ENCODE peak calls at places on chromosome 9, in ten cellular contexts. E is mesothelial cell of epicardium, H is IMR-90, M is left lung, T is K562, Q is endodermal cell, L is HFFc6, J is A549, N is HepG2, B is mucosa of descending colon. U is an unnamed sample.

GRCh38 chr9:109779711-109780452 is at the start of gene PALM2AKAP2:
- DNase-seq in E (peak; percentile 53), H (peak; percentile 68), M (peak; percentile 80), T (no peak), Q (peak; percentile 90), L (peak; percentile 50), J (peak; percentile 43), N (no peak), B (peak; percentile 51), U (peak; percentile 52)

GRCh38 chr9:21443849-21444625 is 3.8 kb downstream of the IFNA1 start:
- DNase-seq in E (no peak), H (no peak), M (no peak), T (no peak), Q (no peak), L (no peak), J (no peak), N (no peak), B (no peak), U (no peak)

GRCh38 chr9:136228107-136228875 is 17.3 kb downstream of the QSOX2 start:
- DNase-seq in E (no peak), H (peak; percentile 89), M (peak; percentile 43), T (no peak), Q (no peak), L (peak; percentile 82), J (peak; percentile 68), N (peak; percentile 13), B (no peak), U (no peak)

GRCh38 chr9:14383296-14383695 is 69.4 kb upstream of the NFIB start:
- DNase-seq in E (no peak), H (no peak), M (no peak), T (no peak), Q (no peak), L (no peak), J (no peak), N (no peak), B (no peak), U (no peak)

GRCh38 chr9:128485414-128485855 is 19.1 kb upstream of the GLE1 start:
- DNase-seq in E (no peak), H (no peak), M (no peak), T (no peak), Q (no peak), L (no peak), J (no peak), N (no peak), B (no peak), U (no peak)

GRCh38 chr9:108094676-108094993 is 605.1 kb upstream of the KLF4 start:
- DNase-seq in E (no peak), H (peak; percentile 17), M (no peak), T (no peak), Q (no peak), L (no peak), J (no peak), N (no peak), B (no peak), U (no peak)

GRCh38 chr9:107874591-107875374 is 385.2 kb upstream of the KLF4 start:
- DNase-seq in E (no peak), H (no peak), M (no peak), T (no peak), Q (no peak), L (no peak), J (no peak), N (no peak), B (no peak), U (no peak)

GRCh38 chr9:71243951-71244350 is 122.5 kb upstream of the TRPM3 start:
- DNase-seq in E (no peak), H (no peak), M (no peak), T (no peak), Q (peak; percentile 63), L (no peak), J (no peak), N (no peak), B (no peak), U (no peak)

GRCh38 chr9:6232546-6232945 is 16.9 kb downstream of the IL33 start:
- DNase-seq in E (no peak), H (no peak), M (no peak), T (no peak), Q (no peak), L (no peak), J (no peak), N (no peak), B (no peak), U (no peak)

GRCh38 chr9:129459550-129460322 is 161.2 kb downstream of the C9orf50 start:
- DNase-seq in E (no peak), H (no peak), M (peak; percentile 84), T (no peak), Q (no peak), L (no peak), J (no peak), N (no peak), B (no peak), U (no peak)

GRCh38 chr9:94929373-94929764 is 202.9 kb downstream of the AOPEP start:
- DNase-seq in E (no peak), H (no peak), M (no peak), T (no peak), Q (no peak), L (no peak), J (no peak), N (no peak), B (no peak), U (no peak)

GRCh38 chr9:135198889-135199288 is 111.4 kb downstream of the OLFM1 start:
- DNase-seq in E (no peak), H (no peak), M (peak; percentile 3), T (no peak), Q (peak; percentile 70), L (no peak), J (no peak), N (no peak), B (no peak), U (no peak)

GRCh38 chr9:98038958-98039357 is 17.6 kb upstream of the NANS start:
- DNase-seq in E (no peak), H (no peak), M (no peak), T (no peak), Q (peak; percentile 24), L (no peak), J (no peak), N (no peak), B (no peak), U (no peak)

GRCh38 chr9:35517136-35517535 is 27.2 kb downstream of the RUSC2 start:
- DNase-seq in E (no peak), H (peak; percentile 35), M (no peak), T (no peak), Q (no peak), L (no peak), J (no peak), N (peak; percentile 73), B (no peak), U (no peak)

DNA sequence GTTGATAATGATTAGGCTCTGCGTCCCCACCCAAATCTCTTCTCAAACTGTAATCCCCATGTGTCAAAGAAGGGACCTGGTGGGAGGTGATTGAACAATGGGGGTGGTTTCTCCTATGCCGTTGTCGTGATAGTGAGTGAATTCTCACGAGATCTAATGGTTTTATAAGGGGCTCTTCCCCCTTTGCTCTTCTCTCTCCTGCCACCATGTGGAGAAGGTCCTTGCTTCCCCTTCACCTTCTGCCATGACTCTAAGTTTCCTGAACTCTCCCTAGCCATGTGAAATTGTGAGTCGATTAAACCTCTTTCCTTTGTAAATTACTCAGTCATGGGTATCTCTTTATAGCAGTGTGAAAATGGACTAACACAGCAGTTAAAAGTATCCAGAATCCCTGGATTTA is 715.2 kb upstream of the DMAC1 start:
- DNase-seq in E (no peak), H (no peak), M (no peak), T (no peak), Q (peak; percentile 47), L (no peak), J (no peak), N (no peak), B (no peak), U (no peak)
- TF ChIP-seq CTCF in E (no peak), H (no peak), M (no peak), T (no peak), Q (peak; percentile 72), L (no peak), J (no peak), N (no peak), B (no peak), U (no peak)

DNA sequence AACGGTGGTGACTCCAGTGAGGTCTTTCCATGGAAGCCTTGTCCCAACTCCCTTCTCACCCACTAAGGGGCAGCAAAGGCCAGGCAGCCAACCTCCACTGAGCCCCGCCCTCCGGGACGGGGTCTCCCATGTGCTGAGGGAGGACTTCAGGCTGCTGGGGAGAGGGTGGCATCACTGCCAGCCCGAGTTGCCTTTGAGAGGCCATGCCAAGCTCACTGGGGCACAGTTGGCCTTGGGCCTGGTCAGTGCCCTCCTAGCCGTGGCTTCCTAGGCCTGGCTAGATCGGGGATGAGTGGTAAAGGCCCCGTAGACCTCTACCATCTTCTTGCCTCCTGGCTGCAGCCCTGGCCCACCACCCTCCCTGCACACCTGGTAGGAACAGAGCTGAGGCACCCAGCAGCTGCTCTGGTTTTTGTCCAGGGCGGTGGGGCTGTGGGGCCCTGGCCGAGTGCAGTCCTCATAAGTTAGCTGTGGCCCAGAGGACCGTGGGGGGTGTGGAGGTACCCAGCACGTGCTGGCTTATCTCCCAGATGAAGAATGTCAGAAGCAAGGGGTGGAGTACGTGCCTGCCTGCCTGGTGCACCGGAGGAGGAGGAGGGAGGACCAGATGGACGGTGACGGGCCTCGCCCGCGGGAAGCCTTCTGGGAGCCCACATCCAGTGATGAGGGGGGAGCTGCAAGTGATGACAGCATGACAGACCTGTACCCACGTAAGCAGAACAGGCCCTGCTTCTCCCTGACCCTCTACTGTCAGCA is 3.2 kb downstream of the SURF2 start:
- DNase-seq in E (no peak), H (no peak), M (peak; percentile 65), T (no peak), Q (peak; percentile 85), L (no peak), J (no peak), N (peak; percentile 49), B (peak; percentile 50), U (no peak)
- TF ChIP-seq CTCF in E (no peak), H (peak; percentile 34), M (no peak), T (peak; percentile 70), Q (peak; percentile 78), L (peak; percentile 56), J (peak; percentile 2), N (peak; percentile 87), B (no peak), U (peak; percentile 34)

GRCh38 chr9:36788534-36788933 is 215.8 kb downstream of the MELK start:
- DNase-seq in E (no peak), H (no peak), M (no peak), T (peak; percentile 38), Q (peak; percentile 89), L (no peak), J (no peak), N (no peak), B (no peak), U (no peak)
- TF ChIP-seq CTCF in E (peak; percentile 77), H (peak; percentile 17), M (peak; percentile 24), T (peak; percentile 46), Q (peak; percentile 65), L (peak; percentile 72), J (no peak), N (peak; percentile 9), B (no peak), U (no peak)

DNA sequence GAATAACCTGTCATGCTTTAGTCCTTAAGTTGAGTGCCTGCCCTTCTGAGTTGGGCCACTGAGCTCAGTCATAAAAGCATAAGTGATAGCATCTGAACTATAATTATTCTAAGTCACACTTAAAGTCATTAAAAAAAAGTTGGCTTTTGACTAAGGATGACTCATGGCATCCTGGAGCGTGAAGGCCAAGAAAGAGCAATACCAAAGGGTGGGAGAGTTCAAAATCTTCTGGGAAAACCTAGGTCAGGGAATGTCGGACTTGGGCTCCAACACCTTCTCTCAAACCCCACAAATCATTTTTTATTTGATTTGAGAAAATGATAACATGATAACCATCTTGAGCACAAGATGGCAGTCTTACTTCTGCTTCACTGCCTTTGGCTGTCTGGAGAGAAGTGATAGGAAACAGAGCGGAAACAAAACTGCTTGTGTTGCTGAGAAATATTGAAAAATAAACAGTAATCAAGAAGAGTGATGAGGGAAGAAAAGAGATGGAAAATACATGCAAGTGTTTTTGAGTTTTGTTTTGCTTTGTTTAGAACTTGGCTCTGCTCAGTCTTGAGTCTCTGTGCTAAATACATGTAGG is 16.9 kb upstream of the NTRK2 start:
- DNase-seq in E (no peak), H (no peak), M (no peak), T (no peak), Q (no peak), L (peak; percentile 1), J (no peak), N (no peak), B (no peak), U (no peak)
- TF ChIP-seq CTCF in E (no peak), H (no peak), M (no peak), T (no peak), Q (no peak), L (peak; percentile 25), J (no peak), N (no peak), B (no peak), U (no peak)

U was measured in Peyer's patch.